ENCODE peak calls at places on chromosome 6, in nine cellular contexts. N, Q, H, F, E, U, D, R and T are unnamed samples.

GRCh38 chr6:105522626-105523322 is 119.9 kb upstream of the PREP start:
- DNase-seq in H (no peak), E (no peak), U (no peak), D (no peak), F (no peak), N (no peak), R (peak), Q (no peak), T (no peak)

GRCh38 chr6:33987531-33988021 is 158.3 kb downstream of the GRM4 start:
- DNase-seq in E (no peak), F (no peak), H (no peak), D (no peak), Q (no peak), R (no peak), U (no peak), N (no peak), T (no peak)

GRCh38 chr6:142500265-142500786 is 198.5 kb downstream of the ADGRG6 start:
- DNase-seq in R (no peak), F (no peak), D (no peak), E (no peak), U (no peak), H (no peak), N (no peak), Q (no peak), T (no peak)

GRCh38 chr6:169212436-169212835 is 41.2 kb downstream of the THBS2 start:
- DNase-seq in E (no peak), F (peak), H (no peak), Q (no peak), U (no peak), N (no peak), D (peak), R (peak), T (no peak)

GRCh38 chr6:149608381-149608982 is 40.0 kb downstream of the KATNA1 start:
- DNase-seq in N (peak), H (no peak), E (no peak), R (no peak), F (no peak), D (no peak), Q (no peak), U (no peak), T (no peak)

GRCh38 chr6:100160913-100161312 is 166.9 kb upstream of the MCHR2 start:
- DNase-seq in R (no peak), N (no peak), D (no peak), H (no peak), E (peak), Q (no peak), F (no peak), U (no peak), T (no peak)

GRCh38 chr6:132300323-132300949 is 100.8 kb downstream of the MOXD1 start:
- DNase-seq in F (peak), R (peak), Q (peak), H (peak), D (peak), U (peak), N (peak), E (peak), T (peak)

GRCh38 chr6:32968770-32969684 is 633 bp downstream of the BRD2 start:
- DNase-seq in N (peak), F (no peak), H (peak), U (peak), E (peak), R (peak), D (no peak), Q (peak), T (no peak)

GRCh38 chr6:34947561-34947960 is 58.5 kb downstream of the ANKS1A start:
- DNase-seq in R (no peak), Q (no peak), F (no peak), D (no peak), N (no peak), H (no peak), U (no peak), E (no peak), T (no peak)

GRCh38 chr6:135905604-135906300 is 54.3 kb downstream of the PDE7B start:
- DNase-seq in E (no peak), U (no peak), N (no peak), Q (no peak), H (no peak), D (no peak), R (no peak), F (no peak), T (no peak)

GRCh38 chr6:159169193-159169555 is at the start of gene FNDC1:
- DNase-seq in R (peak), F (no peak), D (no peak), Q (peak), E (peak), H (peak), N (peak), U (peak), T (no peak)

GRCh38 chr6:1787894-1788293 is 178.2 kb downstream of the FOXC1 start:
- DNase-seq in E (no peak), N (no peak), H (no peak), F (no peak), R (peak), U (no peak), D (peak), Q (no peak), T (no peak)

GRCh38 chr6:97669191-97669651 is 386.2 kb upstream of the MMS22L start:
- DNase-seq in E (peak), D (no peak), R (peak), F (no peak), N (no peak), Q (peak), U (no peak), H (peak), T (no peak)

GRCh38 chr6:5175195-5175594 is 85.6 kb downstream of the LYRM4 start:
- DNase-seq in D (no peak), U (peak), E (peak), Q (no peak), H (peak), N (no peak), F (no peak), R (no peak), T (peak)

GRCh38 chr6:144655376-144655775 is 370.2 kb downstream of the UTRN start:
- DNase-seq in D (no peak), Q (no peak), H (no peak), U (no peak), R (no peak), F (no peak), E (no peak), N (no peak), T (no peak)

GRCh38 chr6:12328701-12329100 is 38.5 kb downstream of the EDN1 start:
- DNase-seq in U (no peak), F (no peak), Q (no peak), D (no peak), N (no peak), E (no peak), H (no peak), R (peak), T (no peak)

GRCh38 chr6:51843470-51844390 is 243.7 kb downstream of the PKHD1 start:
- DNase-seq in H (no peak), F (no peak), N (no peak), U (no peak), D (no peak), E (no peak), R (no peak), Q (no peak), T (no peak)

GRCh38 chr6:119612176-119612870 is 262.8 kb upstream of the MAN1A1 start:
- DNase-seq in R (no peak), N (no peak), H (no peak), D (no peak), F (no peak), Q (no peak), U (no peak), E (no peak), T (no peak)

GRCh38 chr6:87851674-87852260 is 149.7 kb upstream of the AKIRIN2 start:
- DNase-seq in H (no peak), N (no peak), E (no peak), U (no peak), Q (no peak), F (no peak), D (no peak), R (peak), T (no peak)

GRCh38 chr6:3748208-3748701 is 3.3 kb downstream of the PXDC1 start:
- DNase-seq in N (peak), U (peak), D (no peak), E (peak), H (peak), F (no peak), R (peak), Q (peak), T (no peak)

GRCh38 chr6:53986721-53987526 is 124.3 kb upstream of the MLIP start:
- DNase-seq in D (no peak), H (no peak), E (no peak), N (no peak), Q (no peak), F (no peak), U (no peak), R (no peak), T (no peak)

GRCh38 chr6:106116125-106116524 is 30.0 kb downstream of the PRDM1 start:
- DNase-seq in E (no peak), F (no peak), H (no peak), U (no peak), D (no peak), N (no peak), Q (no peak), R (no peak), T (no peak)

GRCh38 chr6:39102024-39102820 is 12.8 kb downstream of the SAYSD1 start:
- DNase-seq in F (no peak), H (peak), N (peak), D (no peak), E (peak), Q (no peak), R (peak), U (peak), T (peak)

GRCh38 chr6:107729098-107729497 is 95.0 kb downstream of the SCML4 start:
- DNase-seq in R (no peak), E (peak), D (no peak), F (no peak), Q (no peak), N (no peak), H (no peak), U (peak), T (no peak)

GRCh38 chr6:161748535-161749386 is 474.9 kb upstream of the AGPAT4 start:
- DNase-seq in D (no peak), U (peak), F (no peak), Q (peak), H (peak), R (peak), N (peak), E (peak), T (peak)

GRCh38 chr6:121780325-121781313 is 345.2 kb downstream of the GJA1 start:
- DNase-seq in D (no peak), H (peak), N (no peak), U (no peak), R (peak), Q (no peak), E (no peak), F (no peak), T (no peak)

GRCh38 chr6:41199427-41200246 is 1.3 kb downstream of the TREML2 start:
- DNase-seq in Q (peak), H (no peak), E (no peak), D (no peak), U (no peak), F (no peak), N (peak), R (no peak), T (no peak)

GRCh38 chr6:115582386-115582785 is 478.3 kb downstream of the FRK start:
- DNase-seq in R (no peak), E (no peak), D (no peak), F (no peak), N (no peak), Q (no peak), U (no peak), H (no peak), T (no peak)

GRCh38 chr6:137552809-137553208 is 58.6 kb upstream of the OLIG3 start:
- DNase-seq in U (no peak), D (no peak), R (peak), E (no peak), F (no peak), H (no peak), N (no peak), Q (no peak), T (no peak)

GRCh38 chr6:158387578-158387977 is 75.3 kb downstream of the TULP4 start:
- DNase-seq in N (peak), D (no peak), F (no peak), R (no peak), H (no peak), Q (no peak), E (no peak), U (no peak), T (no peak)

GRCh38 chr6:21885532-21886089 is 292.1 kb downstream of the SOX4 start:
- DNase-seq in F (peak), R (peak), N (no peak), E (no peak), U (no peak), Q (no peak), H (peak), D (peak), T (no peak)

GRCh38 chr6:38510205-38510604 is 129.5 kb downstream of the BTBD9 start:
- DNase-seq in H (no peak), F (no peak), N (no peak), U (no peak), R (no peak), Q (no peak), E (no peak), D (no peak), T (no peak)

GRCh38 chr6:75932067-75932466 is 140.4 kb downstream of the IMPG1 start:
- DNase-seq in N (no peak), E (peak), D (no peak), H (peak), F (no peak), Q (no peak), U (peak), R (peak), T (peak)

GRCh38 chr6:167750956-167751358 is 75.8 kb upstream of the AFDN start:
- DNase-seq in H (no peak), N (no peak), E (peak), Q (no peak), F (no peak), U (no peak), R (peak), D (no peak), T (peak)

GRCh38 chr6:112037783-112038216 is 16.1 kb upstream of the CCN6 start:
- DNase-seq in Q (no peak), F (peak), H (no peak), R (peak), E (no peak), U (no peak), D (peak), N (no peak), T (no peak)

GRCh38 chr6:114288696-114289095 is 54.1 kb downstream of the HS3ST5 start:
- DNase-seq in Q (no peak), F (no peak), D (no peak), H (no peak), U (no peak), R (no peak), N (no peak), E (no peak), T (no peak)

GRCh38 chr6:154448448-154449096 is 61.9 kb downstream of the CNKSR3 start:
- DNase-seq in F (peak), N (no peak), H (no peak), U (no peak), R (peak), E (peak), Q (no peak), D (peak), T (no peak)

GRCh38 chr6:6379573-6379972 is 59.1 kb upstream of the F13A1 start:
- DNase-seq in E (no peak), Q (peak), H (no peak), F (no peak), R (peak), U (no peak), N (no peak), D (no peak), T (no peak)

GRCh38 chr6:68756454-68757375 is 121.6 kb downstream of the ADGRB3 start:
- DNase-seq in Q (no peak), U (no peak), R (no peak), D (no peak), F (no peak), E (no peak), N (no peak), H (no peak), T (no peak)